ENCODE peak calls at places on chromosomes 16 and 17, in four cellular contexts. One of them, this sample, is unnamed.

GRCh38 chr16:55710466-55710865 is 54.7 kb downstream of the SLC6A2 start:
- DNase-seq in keratinocyte: no peak
- DNase-seq in right cardiac atrium: no peak
- DNase-seq in ascending aorta: no peak
- DNase-seq in this sample: no peak

GRCh38 chr17:28038802-28039600 is 3.5 kb upstream of the NLK start:
- DNase-seq in keratinocyte: no peak
- DNase-seq in right cardiac atrium: no peak
- DNase-seq in ascending aorta: no peak
- DNase-seq in this sample: no peak

GRCh38 chr16:75064403-75065148 is 52.0 kb downstream of the LDHD start:
- DNase-seq in keratinocyte: no peak
- DNase-seq in right cardiac atrium: no peak
- DNase-seq in ascending aorta: no peak
- DNase-seq in this sample: peak; percentile 75

GRCh38 chr17:17001874-17002520 is 30.1 kb upstream of the TNFRSF13B start:
- DNase-seq in keratinocyte: no peak
- DNase-seq in right cardiac atrium: peak; percentile 83
- DNase-seq in ascending aorta: no peak
- DNase-seq in this sample: peak; percentile 89

GRCh38 chr16:23949630-23950290 is 114.0 kb downstream of the PRKCB start:
- DNase-seq in keratinocyte: no peak
- DNase-seq in right cardiac atrium: no peak
- DNase-seq in ascending aorta: no peak
- DNase-seq in this sample: no peak

GRCh38 chr16:785563-786535 is 2.3 kb downstream of the RPUSD1 start:
- DNase-seq in keratinocyte: no peak
- DNase-seq in right cardiac atrium: peak; percentile 70
- DNase-seq in ascending aorta: no peak
- DNase-seq in this sample: peak; percentile 75

GRCh38 chr17:61201211-61201610 is 198.4 kb upstream of the TBX2 start:
- DNase-seq in keratinocyte: no peak
- DNase-seq in right cardiac atrium: no peak
- DNase-seq in ascending aorta: no peak
- DNase-seq in this sample: no peak

GRCh38 chr16:89633064-89633631 is 19.7 kb downstream of the DPEP1 start:
- DNase-seq in keratinocyte: peak; percentile 71
- DNase-seq in right cardiac atrium: no peak
- DNase-seq in ascending aorta: no peak
- DNase-seq in this sample: no peak

GRCh38 chr17:79406316-79406715 is 204.5 kb downstream of the RBFOX3 start:
- DNase-seq in keratinocyte: no peak
- DNase-seq in right cardiac atrium: no peak
- DNase-seq in ascending aorta: no peak
- DNase-seq in this sample: no peak

GRCh38 chr16:59192551-59193199 is 458.6 kb upstream of the GOT2 start:
- DNase-seq in keratinocyte: no peak
- DNase-seq in right cardiac atrium: no peak
- DNase-seq in ascending aorta: no peak
- DNase-seq in this sample: peak; percentile 53

GRCh38 chr17:44935116-44935515 is 12.5 kb downstream of the KIF18B start:
- DNase-seq in keratinocyte: no peak
- DNase-seq in right cardiac atrium: no peak
- DNase-seq in ascending aorta: no peak
- DNase-seq in this sample: no peak

GRCh38 chr17:34527908-34528470 is 51.4 kb upstream of the TMEM132E start:
- DNase-seq in keratinocyte: no peak
- DNase-seq in right cardiac atrium: no peak
- DNase-seq in ascending aorta: no peak
- DNase-seq in this sample: no peak

GRCh38 chr17:34527121-34527907 is 52.1 kb upstream of the TMEM132E start:
- DNase-seq in keratinocyte: no peak
- DNase-seq in right cardiac atrium: no peak
- DNase-seq in ascending aorta: no peak
- DNase-seq in this sample: no peak
- H3K27me3 ChIP-seq in keratinocyte: no peaks in the 10 kb centered on the region
- H3K27me3 ChIP-seq in right cardiac atrium: no peaks in the 10 kb centered on the region
- H3K27me3 ChIP-seq in ascending aorta: no peaks in the 10 kb centered on the region
- H3K27me3 ChIP-seq in this sample: no peaks in the 10 kb centered on the region

GRCh38 chr17:49991409-49991808 is 3.6 kb downstream of the DLX3 start:
- DNase-seq in keratinocyte: no peak
- DNase-seq in right cardiac atrium: no peak
- DNase-seq in ascending aorta: no peak
- DNase-seq in this sample: peak; percentile 32
- H3K27me3 ChIP-seq in keratinocyte: peaks cover 38% of the 10 kb centered on the region
- H3K27me3 ChIP-seq in right cardiac atrium: no peaks in the 10 kb centered on the region
- H3K27me3 ChIP-seq in ascending aorta: peaks cover 12% of the 10 kb centered on the region
- H3K27me3 ChIP-seq in this sample: no peaks in the 10 kb centered on the region

GRCh38 chr17:83055911-83056582 is 23.4 kb upstream of the METRNL start:
- DNase-seq in keratinocyte: no peak
- DNase-seq in right cardiac atrium: no peak
- DNase-seq in ascending aorta: no peak
- DNase-seq in this sample: no peak
- H3K27me3 ChIP-seq in keratinocyte: peaks cover 6% of the 10 kb centered on the region
- H3K27me3 ChIP-seq in right cardiac atrium: no peaks in the 10 kb centered on the region
- H3K27me3 ChIP-seq in ascending aorta: no peaks in the 10 kb centered on the region
- H3K27me3 ChIP-seq in this sample: no peaks in the 10 kb centered on the region

GRCh38 chr17:82055023-82055964 is 3.6 kb downstream of the GPS1 start:
- DNase-seq in keratinocyte: no peak
- DNase-seq in right cardiac atrium: no peak
- DNase-seq in ascending aorta: no peak
- DNase-seq in this sample: no peak

GRCh38 chr17:82058230-82058854 is 6.6 kb downstream of the GPS1 start:
- DNase-seq in keratinocyte: no peak
- DNase-seq in right cardiac atrium: no peak
- DNase-seq in ascending aorta: no peak
- DNase-seq in this sample: no peak

GRCh38 chr17:82058855-82059249 is 6.8 kb downstream of the DUS1L start:
- DNase-seq in keratinocyte: no peak
- DNase-seq in right cardiac atrium: no peak
- DNase-seq in ascending aorta: no peak
- DNase-seq in this sample: peak; percentile 40

GRCh38 chr17:82055965-82056728 is 4.4 kb downstream of the GPS1 start:
- DNase-seq in keratinocyte: no peak
- DNase-seq in right cardiac atrium: no peak
- DNase-seq in ascending aorta: no peak
- DNase-seq in this sample: no peak

DNA sequence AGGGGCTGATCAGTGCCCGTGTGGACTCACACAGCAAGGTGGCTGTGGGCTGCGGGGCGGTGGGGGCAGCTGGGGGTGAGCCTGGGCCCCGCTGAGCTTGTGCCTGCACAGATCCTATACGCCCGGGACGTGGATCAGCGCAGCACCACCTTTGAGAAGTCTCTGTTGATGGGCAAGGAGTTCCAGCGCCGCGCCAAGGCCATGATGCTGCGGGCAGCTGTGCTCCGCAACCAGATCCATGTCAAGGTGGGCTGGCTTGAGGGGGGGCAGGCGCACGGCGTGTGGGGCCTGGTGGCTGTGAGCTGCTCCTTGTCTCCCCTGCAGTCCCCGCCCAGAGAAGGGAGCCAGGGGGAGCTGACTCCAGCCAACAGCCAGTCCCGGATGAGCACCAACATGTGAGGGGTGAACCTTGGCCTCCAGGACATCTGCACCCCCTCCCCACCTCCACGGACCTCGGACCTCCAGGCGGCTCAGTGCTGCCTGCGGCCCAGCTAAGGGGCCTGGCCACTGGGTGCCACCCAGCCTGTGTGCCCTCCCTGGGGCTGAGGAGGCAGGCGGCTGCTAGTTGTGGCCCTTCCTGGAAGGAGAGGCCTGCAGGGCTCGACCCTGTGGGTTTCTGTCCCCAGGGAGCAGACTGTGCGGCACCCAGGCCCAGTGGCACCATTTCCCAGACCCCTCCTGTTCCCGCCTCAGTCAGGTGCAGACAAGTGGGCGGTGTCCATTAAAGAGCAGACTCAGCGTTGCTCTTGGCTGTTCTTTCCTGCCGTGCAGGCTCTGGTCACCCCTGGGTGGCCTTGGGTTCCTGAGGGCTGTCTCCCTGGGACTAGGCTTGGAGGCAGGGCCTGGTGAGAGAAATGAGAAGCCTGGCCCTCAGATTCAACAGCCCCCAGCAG is 5.3 kb downstream of the GPS1 start:
- DNase-seq in keratinocyte: no peak
- DNase-seq in right cardiac atrium: no peak
- DNase-seq in ascending aorta: no peak
- DNase-seq in this sample: no peak
- H3K27me3 ChIP-seq in keratinocyte: no peaks in the 10 kb centered on the region
- H3K27me3 ChIP-seq in right cardiac atrium: no peaks in the 10 kb centered on the region
- H3K27me3 ChIP-seq in ascending aorta: no peaks in the 10 kb centered on the region
- H3K27me3 ChIP-seq in this sample: no peaks in the 10 kb centered on the region

DNA sequence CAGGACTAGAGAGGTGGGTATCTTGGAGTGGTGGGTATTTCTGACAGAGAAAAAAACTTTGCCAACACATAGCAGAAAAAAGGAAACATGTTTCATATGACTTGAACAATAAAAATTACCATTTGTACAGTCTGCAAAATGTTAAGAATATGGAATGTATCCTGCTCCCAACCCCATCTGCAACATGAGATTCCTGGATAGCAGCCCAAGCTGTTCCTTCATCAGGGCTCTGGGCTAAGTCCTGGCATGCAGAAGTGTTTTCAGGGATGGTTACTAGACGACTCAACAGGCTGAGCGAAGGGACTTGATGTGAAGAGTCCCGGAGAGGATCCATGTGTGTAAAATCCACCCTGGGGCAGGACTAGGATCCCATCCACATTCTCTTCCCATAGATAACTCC is 121.0 kb upstream of the IRX3 start:
- DNase-seq in keratinocyte: peak; percentile 17
- DNase-seq in right cardiac atrium: no peak
- DNase-seq in ascending aorta: no peak
- DNase-seq in this sample: no peak
- H3K27me3 ChIP-seq in keratinocyte: no peaks in the 10 kb centered on the region
- H3K27me3 ChIP-seq in right cardiac atrium: no peaks in the 10 kb centered on the region
- H3K27me3 ChIP-seq in ascending aorta: no peaks in the 10 kb centered on the region
- H3K27me3 ChIP-seq in this sample: no peaks in the 10 kb centered on the region

GRCh38 chr17:63482509-63482908 is 5.6 kb downstream of the ACE start:
- DNase-seq in keratinocyte: no peak
- DNase-seq in right cardiac atrium: no peak
- DNase-seq in ascending aorta: no peak
- DNase-seq in this sample: no peak
- H3K27me3 ChIP-seq in keratinocyte: peaks cover 15% of the 10 kb centered on the region
- H3K27me3 ChIP-seq in right cardiac atrium: no peaks in the 10 kb centered on the region
- H3K27me3 ChIP-seq in ascending aorta: no peaks in the 10 kb centered on the region
- H3K27me3 ChIP-seq in this sample: no peaks in the 10 kb centered on the region

GRCh38 chr16:54177052-54177856 is 109.3 kb downstream of the IRX3 start:
- DNase-seq in keratinocyte: no peak
- DNase-seq in right cardiac atrium: no peak
- DNase-seq in ascending aorta: no peak
- DNase-seq in this sample: no peak
- H3K27me3 ChIP-seq in keratinocyte: no peaks in the 10 kb centered on the region
- H3K27me3 ChIP-seq in right cardiac atrium: peaks cover 2% of the 10 kb centered on the region
- H3K27me3 ChIP-seq in ascending aorta: no peaks in the 10 kb centered on the region
- H3K27me3 ChIP-seq in this sample: no peaks in the 10 kb centered on the region